ENCODE peak calls at places on chromosomes 5 and 9, in seven cellular contexts. Q is right lobe of liver, V is Calu3, A is retinal pigment epithelial cell, S is body of pancreas, H is A549, M is upper lobe of left lung. C is an unnamed sample.

GRCh38 chr9:100756217-100756616 is 178.3 kb downstream of the CAVIN4 start:
- DNase-seq in Q (no peak), V (no peak), A (no peak), S (peak), H (no peak), M (no peak), C (no peak)

GRCh38 chr5:66558562-66558961 is 37.6 kb upstream of the MAST4 start:
- DNase-seq in Q (no peak), V (no peak), A (no peak), S (no peak), H (no peak), M (no peak), C (no peak)

GRCh38 chr5:80516826-80517225 is 28.9 kb downstream of the FAM151B start:
- DNase-seq in Q (no peak), V (peak), A (peak), S (no peak), H (peak), M (no peak), C (peak)

GRCh38 chr9:77980622-77981021 is 51.0 kb downstream of the GNAQ start:
- DNase-seq in Q (no peak), V (no peak), A (no peak), S (no peak), H (no peak), M (no peak), C (no peak)

GRCh38 chr5:121691478-121691877 is 160.2 kb upstream of the FTMT start:
- DNase-seq in Q (no peak), V (peak), A (no peak), S (no peak), H (peak), M (no peak), C (no peak)

GRCh38 chr9:17772223-17772622 is 193.4 kb downstream of the SH3GL2 start:
- DNase-seq in Q (no peak), V (no peak), A (no peak), S (no peak), H (no peak), M (no peak), C (no peak)

GRCh38 chr5:179778591-179778990 is 15.2 kb upstream of the LTC4S start:
- DNase-seq in Q (no peak), V (no peak), A (no peak), S (no peak), H (no peak), M (no peak), C (no peak)

GRCh38 chr5:113378960-113379541 is 55.7 kb downstream of the TSSK1B start:
- DNase-seq in Q (peak), V (peak), A (no peak), S (peak), H (peak), M (no peak), C (peak)

GRCh38 chr5:96195053-96195452 is 233.4 kb upstream of the ELL2 start:
- DNase-seq in Q (no peak), V (no peak), A (no peak), S (no peak), H (no peak), M (no peak), C (no peak)

GRCh38 chr5:179870403-179870903 is 11.8 kb upstream of the MRNIP start:
- DNase-seq in Q (no peak), V (peak), A (peak), S (peak), H (peak), M (no peak), C (no peak)

GRCh38 chr5:150780180-150780692 is 1.7 kb downstream of the SMIM3 start:
- DNase-seq in Q (no peak), V (no peak), A (no peak), S (peak), H (no peak), M (no peak), C (peak)

GRCh38 chr9:92196909-92197308 is 81.7 kb upstream of the SPTLC1 start:
- DNase-seq in Q (no peak), V (no peak), A (peak), S (no peak), H (no peak), M (no peak), C (peak)

GRCh38 chr5:111556504-111556903 is 44.2 kb upstream of the STARD4 start:
- DNase-seq in Q (no peak), V (no peak), A (no peak), S (no peak), H (no peak), M (no peak), C (no peak)

GRCh38 chr5:181053760-181054122 is 13.7 kb downstream of the BTNL9 start:
- DNase-seq in Q (no peak), V (no peak), A (no peak), S (no peak), H (no peak), M (no peak), C (no peak)

GRCh38 chr9:121720311-121720991 is 69.0 kb downstream of the DAB2IP start:
- DNase-seq in Q (no peak), V (peak), A (no peak), S (no peak), H (no peak), M (no peak), C (no peak)

GRCh38 chr9:119418721-119419120 is 49.5 kb upstream of the BRINP1 start:
- DNase-seq in Q (no peak), V (no peak), A (no peak), S (no peak), H (no peak), M (no peak), C (no peak)

GRCh38 chr5:149374303-149374702 is 4.8 kb downstream of the IL17B start:
- DNase-seq in Q (peak), V (no peak), A (no peak), S (no peak), H (no peak), M (no peak), C (no peak)

GRCh38 chr5:123937230-123937629 is 425.3 kb downstream of the CSNK1G3 start:
- DNase-seq in Q (no peak), V (peak), A (no peak), S (no peak), H (peak), M (no peak), C (no peak)

GRCh38 chr5:132742626-132743025 is 4.6 kb upstream of the CCNI2 start:
- DNase-seq in Q (no peak), V (no peak), A (no peak), S (no peak), H (no peak), M (no peak), C (no peak)

GRCh38 chr5:17295671-17296070 is 78.2 kb downstream of the BASP1 start:
- DNase-seq in Q (no peak), V (no peak), A (no peak), S (no peak), H (no peak), M (no peak), C (no peak)

DNA sequence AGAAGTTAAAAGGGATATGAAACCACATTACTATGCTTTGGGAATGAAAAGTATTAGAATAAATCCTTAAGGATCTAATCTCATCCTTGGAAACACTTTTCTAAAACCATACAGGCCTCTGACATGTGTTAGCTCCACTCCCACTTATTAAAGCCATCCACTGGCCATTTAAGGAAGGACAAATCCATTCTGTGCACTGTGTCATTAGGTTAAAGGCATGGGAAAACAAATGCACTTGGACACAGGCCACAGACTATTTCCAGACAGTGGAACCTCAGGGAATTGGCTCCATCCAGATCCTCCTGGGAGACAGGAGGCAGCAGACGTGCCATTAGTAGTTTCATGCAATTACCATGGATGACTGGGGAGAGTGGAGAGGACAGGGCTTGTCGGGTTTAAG is 454.9 kb downstream of the ENC1 start:
- DNase-seq in Q (no peak), V (no peak), A (no peak), S (no peak), H (no peak), M (no peak), C (no peak)
- TF ChIP-seq CTCF in Q (no peak), V (no peak), A (peak), S (no peak), H (no peak), M (no peak), C (no peak)

GRCh38 chr9:19246891-19247290 is 16.4 kb downstream of the DENND4C start:
- DNase-seq in Q (no peak), V (no peak), A (no peak), S (no peak), H (no peak), M (no peak), C (no peak)

GRCh38 chr9:19252174-19252884 is 21.8 kb downstream of the DENND4C start:
- DNase-seq in Q (no peak), V (no peak), A (no peak), S (no peak), H (no peak), M (no peak), C (no peak)

GRCh38 chr9:19252885-19253219 is 22.4 kb downstream of the DENND4C start:
- DNase-seq in Q (no peak), V (no peak), A (no peak), S (no peak), H (no peak), M (no peak), C (no peak)

GRCh38 chr9:19241728-19242127 is 11.2 kb downstream of the DENND4C start:
- DNase-seq in Q (no peak), V (no peak), A (no peak), S (no peak), H (no peak), M (no peak), C (no peak)

DNA sequence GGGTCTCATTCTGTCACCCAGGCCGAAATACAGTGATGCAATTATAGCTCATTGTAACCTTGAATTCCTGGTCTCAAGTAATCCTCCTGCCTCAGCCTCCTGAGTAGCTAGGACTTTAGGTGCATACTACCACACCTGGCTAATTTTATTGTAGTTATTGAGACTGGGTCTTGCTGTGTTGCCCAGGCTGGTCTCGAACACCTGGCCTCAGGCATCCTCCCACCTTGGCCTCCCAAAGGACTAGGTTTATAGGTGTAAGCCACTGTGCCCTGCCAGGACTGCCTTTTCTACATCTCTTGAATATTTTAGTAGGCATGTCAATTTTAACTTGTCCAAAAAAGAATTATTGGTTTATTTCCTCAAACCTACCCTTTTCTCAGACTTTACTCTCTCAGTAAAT is 16.9 kb downstream of the DENND4C start:
- DNase-seq in Q (no peak), V (no peak), A (no peak), S (no peak), H (no peak), M (no peak), C (no peak)
- TF ChIP-seq CTCF in Q (no peak), V (no peak), A (no peak), S (no peak), H (no peak), M (no peak), C (no peak)

GRCh38 chr5:133820516-133820915 is 147.9 kb downstream of the C5orf15 start:
- DNase-seq in Q (no peak), V (no peak), A (no peak), S (no peak), H (no peak), M (no peak), C (no peak)

GRCh38 chr5:133819977-133820471 is 148.4 kb downstream of the C5orf15 start:
- DNase-seq in Q (no peak), V (no peak), A (no peak), S (no peak), H (no peak), M (peak), C (no peak)

GRCh38 chr5:133817456-133817855 is 151.0 kb downstream of the C5orf15 start:
- DNase-seq in Q (no peak), V (no peak), A (no peak), S (peak), H (no peak), M (no peak), C (no peak)

GRCh38 chr5:133818031-133818431 is 150.4 kb downstream of the C5orf15 start:
- DNase-seq in Q (no peak), V (no peak), A (peak), S (peak), H (peak), M (no peak), C (no peak)

GRCh38 chr5:133818869-133819600 is 149.4 kb downstream of the C5orf15 start:
- DNase-seq in Q (no peak), V (no peak), A (no peak), S (no peak), H (no peak), M (no peak), C (no peak)
- TF ChIP-seq CTCF in Q (no peak), V (no peak), A (no peak), S (no peak), H (no peak), M (no peak), C (no peak)

DNA sequence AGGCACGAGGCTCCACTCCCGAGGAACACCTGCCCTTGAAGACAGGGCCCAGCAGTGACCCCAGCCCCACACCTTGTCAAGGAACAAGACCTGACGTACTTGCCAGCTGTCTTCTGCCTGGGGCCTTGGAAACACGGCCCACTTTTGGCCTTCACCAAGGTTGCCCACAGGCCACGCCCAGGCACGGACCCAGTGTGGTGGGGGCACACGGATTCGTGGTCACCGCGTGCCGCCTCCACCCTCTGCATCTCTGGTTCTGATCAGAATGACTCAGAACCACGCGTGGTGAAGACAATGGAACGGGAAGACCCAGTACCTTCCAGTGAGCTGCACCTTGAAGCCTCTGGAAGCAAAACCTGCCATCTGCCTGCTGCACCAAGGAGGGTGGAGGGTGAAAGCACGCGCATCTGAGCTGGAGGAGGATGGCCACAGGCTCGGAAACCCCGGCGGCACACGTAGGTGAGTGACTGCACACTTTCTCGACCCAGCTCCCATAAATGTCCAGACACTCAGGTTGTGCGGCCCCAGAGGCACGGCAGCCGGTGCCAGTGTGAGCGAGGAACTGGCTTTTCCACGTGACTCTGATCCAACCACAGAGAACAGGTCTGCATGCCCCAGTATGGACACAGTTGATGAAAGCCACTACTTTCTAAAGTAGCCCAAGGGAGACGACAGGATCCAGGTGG is 36.5 kb downstream of the LPCAT1 start:
- DNase-seq in Q (no peak), V (no peak), A (no peak), S (no peak), H (no peak), M (no peak), C (no peak)
- TF ChIP-seq CTCF in Q (no peak), V (no peak), A (no peak), S (no peak), H (no peak), M (no peak), C (no peak)

GRCh38 chr5:10333154-10334006 is 20.1 kb upstream of the MARCHF6 start:
- DNase-seq in Q (peak), V (peak), A (no peak), S (peak), H (peak), M (peak), C (no peak)
- TF ChIP-seq CTCF in Q (peak), V (no peak), A (no peak), S (peak), H (no peak), M (peak), C (peak)

GRCh38 chr9:106733828-106734227 is 129.1 kb upstream of the ZNF462 start:
- DNase-seq in Q (no peak), V (no peak), A (no peak), S (no peak), H (no peak), M (no peak), C (no peak)

GRCh38 chr9:106737516-106737915 is 125.5 kb upstream of the ZNF462 start:
- DNase-seq in Q (no peak), V (no peak), A (no peak), S (no peak), H (no peak), M (no peak), C (no peak)

GRCh38 chr9:106728860-106729259 is 134.1 kb upstream of the ZNF462 start:
- DNase-seq in Q (no peak), V (no peak), A (no peak), S (no peak), H (no peak), M (no peak), C (no peak)

GRCh38 chr9:106727969-106728368 is 135.0 kb upstream of the ZNF462 start:
- DNase-seq in Q (no peak), V (no peak), A (no peak), S (peak), H (no peak), M (no peak), C (no peak)

GRCh38 chr9:106731910-106732309 is 131.1 kb upstream of the ZNF462 start:
- DNase-seq in Q (no peak), V (no peak), A (no peak), S (no peak), H (no peak), M (no peak), C (no peak)
- TF ChIP-seq CTCF in Q (no peak), V (no peak), A (no peak), S (no peak), H (no peak), M (no peak), C (no peak)

GRCh38 chr9:114591206-114591853 is 3.8 kb downstream of the ATP6V1G1 start:
- DNase-seq in Q (no peak), V (no peak), A (no peak), S (no peak), H (no peak), M (no peak), C (no peak)
- TF ChIP-seq CTCF in Q (no peak), V (no peak), A (no peak), S (no peak), H (no peak), M (no peak), C (no peak)

C was measured in epithelial cell of proximal tubule.